ENCODE peak calls at places on chromosomes 11 and 22, in six cellular contexts. One of them, this sample, is unnamed.
A peak's percentile ranks its signal among the peaks of the same experiment; 100 is the strongest.

GRCh38 chr22:26581769-26582168 is 8.2 kb downstream of the TPST2 start:
- DNase-seq in astrocyte: no peak
- DNase-seq in tibial nerve: no peak
- DNase-seq in aorta: no peak
- DNase-seq in SJSA1: no peak
- DNase-seq in mucosa of descending colon: no peak
- DNase-seq in this sample: no peak

GRCh38 chr11:119919656-119920055 is 190.7 kb upstream of the NECTIN1 start:
- DNase-seq in mucosa of descending colon: no peak
- DNase-seq in aorta: no peak
- DNase-seq in astrocyte: no peak
- DNase-seq in SJSA1: no peak
- DNase-seq in tibial nerve: no peak
- DNase-seq in this sample: no peak

GRCh38 chr22:41197046-41197807 is 7.9 kb upstream of the L3MBTL2 start:
- DNase-seq in mucosa of descending colon: peak; percentile 89
- DNase-seq in aorta: peak; percentile 89
- DNase-seq in astrocyte: peak; percentile 16
- DNase-seq in SJSA1: peak; percentile 84
- DNase-seq in tibial nerve: peak; percentile 70
- DNase-seq in this sample: peak; percentile 81

GRCh38 chr11:84465040-84465439 is 1162.1 kb downstream of the DLG2 start:
- DNase-seq in SJSA1: no peak
- DNase-seq in tibial nerve: no peak
- DNase-seq in mucosa of descending colon: no peak
- DNase-seq in aorta: no peak
- DNase-seq in astrocyte: peak; percentile 14
- DNase-seq in this sample: no peak

GRCh38 chr11:2932850-2933251 is 3.6 kb upstream of the PHLDA2 start:
- DNase-seq in astrocyte: peak; percentile 50
- DNase-seq in aorta: peak; percentile 60
- DNase-seq in SJSA1: peak; percentile 73
- DNase-seq in mucosa of descending colon: no peak
- DNase-seq in tibial nerve: no peak
- DNase-seq in this sample: no peak

GRCh38 chr11:114079406-114080072 is 20.0 kb downstream of the ZBTB16 start:
- DNase-seq in mucosa of descending colon: no peak
- DNase-seq in aorta: peak; percentile 60
- DNase-seq in SJSA1: no peak
- DNase-seq in tibial nerve: no peak
- DNase-seq in astrocyte: no peak
- DNase-seq in this sample: no peak

GRCh38 chr11:112354364-112354763 is 93.7 kb upstream of the PLET1 start:
- DNase-seq in mucosa of descending colon: no peak
- DNase-seq in astrocyte: no peak
- DNase-seq in tibial nerve: no peak
- DNase-seq in aorta: no peak
- DNase-seq in SJSA1: no peak
- DNase-seq in this sample: no peak

GRCh38 chr11:109046284-109046992 is 375.6 kb upstream of the C11orf87 start:
- DNase-seq in astrocyte: no peak
- DNase-seq in SJSA1: no peak
- DNase-seq in tibial nerve: no peak
- DNase-seq in mucosa of descending colon: no peak
- DNase-seq in aorta: no peak
- DNase-seq in this sample: no peak

GRCh38 chr11:67275606-67276409 is 9.5 kb downstream of the GRK2 start:
- DNase-seq in astrocyte: no peak
- DNase-seq in tibial nerve: no peak
- DNase-seq in mucosa of descending colon: no peak
- DNase-seq in SJSA1: no peak
- DNase-seq in aorta: peak; percentile 44
- DNase-seq in this sample: no peak
- H3K4me1 ChIP-seq in astrocyte: peaks cover 10% of the 10 kb centered on the region
- H3K4me1 ChIP-seq in tibial nerve: no peaks in the 10 kb centered on the region
- H3K4me1 ChIP-seq in mucosa of descending colon: peaks cover 70% of the 10 kb centered on the region
- H3K4me1 ChIP-seq in SJSA1: peaks cover 54% of the 10 kb centered on the region
- H3K4me1 ChIP-seq in aorta: no peaks in the 10 kb centered on the region
- H3K4me1 ChIP-seq in this sample: no peaks in the 10 kb centered on the region

GRCh38 chr22:38750638-38751037 is 5.2 kb downstream of the SUN2 start:
- DNase-seq in aorta: no peak
- DNase-seq in mucosa of descending colon: no peak
- DNase-seq in tibial nerve: no peak
- DNase-seq in SJSA1: no peak
- DNase-seq in astrocyte: no peak
- DNase-seq in this sample: no peak
- H3K36me3 ChIP-seq in aorta: peaks cover 26% of the 10 kb centered on the region
- H3K36me3 ChIP-seq in mucosa of descending colon: peaks cover 13% of the 10 kb centered on the region
- H3K36me3 ChIP-seq in tibial nerve: peaks cover 7% of the 10 kb centered on the region
- H3K36me3 ChIP-seq in SJSA1: peaks cover 92% of the 10 kb centered on the region
- H3K36me3 ChIP-seq in astrocyte: peaks cover 19% of the 10 kb centered on the region
- H3K36me3 ChIP-seq in this sample: peaks cover 25% of the 10 kb centered on the region

DNA sequence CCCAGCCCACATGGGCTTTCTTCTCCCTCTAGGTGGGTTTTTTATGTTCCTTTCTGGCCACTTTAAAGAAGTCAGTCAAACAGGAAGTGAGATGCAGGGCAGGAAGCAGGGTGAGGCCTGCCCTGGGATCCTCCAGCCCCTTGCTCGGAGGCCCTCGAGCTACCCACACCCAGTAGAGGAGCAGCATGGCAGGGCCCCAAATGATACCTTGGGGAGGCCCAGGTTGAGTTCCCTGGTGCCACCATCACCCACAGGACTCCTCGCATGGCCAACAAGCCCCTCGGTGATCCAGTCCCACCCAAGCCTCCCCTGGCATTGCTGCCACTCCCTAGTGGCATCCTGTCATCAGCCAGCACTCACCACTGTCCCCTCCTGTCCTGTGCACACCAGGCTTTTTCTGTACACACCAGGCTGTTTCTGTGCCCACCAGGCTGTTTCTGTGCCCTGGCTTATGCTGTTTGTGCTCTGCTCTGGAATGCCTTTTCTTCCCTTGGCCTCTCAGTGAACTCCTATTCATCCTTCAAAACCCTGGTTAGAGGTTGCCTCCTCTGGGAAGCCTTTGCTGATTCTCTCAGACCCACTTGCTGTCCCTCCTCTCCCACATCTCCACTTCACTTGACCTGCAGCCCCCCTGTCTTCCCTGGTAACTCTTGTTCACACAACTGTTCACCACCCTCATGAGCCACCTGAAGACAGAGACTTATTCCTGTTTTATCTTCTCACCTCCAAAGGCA is 3.1 kb upstream of the PTGDR2 start:
- DNase-seq in tibial nerve: no peak
- DNase-seq in mucosa of descending colon: no peak
- DNase-seq in astrocyte: no peak
- DNase-seq in SJSA1: no peak
- DNase-seq in aorta: no peak
- DNase-seq in this sample: no peak
- H3K4me1 ChIP-seq in tibial nerve: no peaks in the 10 kb centered on the region
- H3K4me1 ChIP-seq in mucosa of descending colon: no peaks in the 10 kb centered on the region
- H3K4me1 ChIP-seq in astrocyte: peaks cover 6% of the 10 kb centered on the region
- H3K4me1 ChIP-seq in SJSA1: peaks cover 22% of the 10 kb centered on the region
- H3K4me1 ChIP-seq in aorta: no peaks in the 10 kb centered on the region
- H3K4me1 ChIP-seq in this sample: no peaks in the 10 kb centered on the region

GRCh38 chr11:12682288-12682687 is 8.1 kb downstream of the TEAD1 start:
- DNase-seq in astrocyte: no peak
- DNase-seq in aorta: no peak
- DNase-seq in SJSA1: no peak
- DNase-seq in tibial nerve: no peak
- DNase-seq in mucosa of descending colon: no peak
- DNase-seq in this sample: no peak
- H3K36me3 ChIP-seq in astrocyte: peaks cover 2% of the 10 kb centered on the region
- H3K36me3 ChIP-seq in aorta: no peaks in the 10 kb centered on the region
- H3K36me3 ChIP-seq in SJSA1: peaks cover 61% of the 10 kb centered on the region
- H3K36me3 ChIP-seq in tibial nerve: no peaks in the 10 kb centered on the region
- H3K36me3 ChIP-seq in mucosa of descending colon: no peaks in the 10 kb centered on the region
- H3K36me3 ChIP-seq in this sample: no peaks in the 10 kb centered on the region

GRCh38 chr11:44941286-44942021 is 9.2 kb downstream of the TP53I11 start:
- DNase-seq in mucosa of descending colon: no peak
- DNase-seq in SJSA1: no peak
- DNase-seq in astrocyte: no peak
- DNase-seq in tibial nerve: no peak
- DNase-seq in aorta: no peak
- DNase-seq in this sample: no peak
- H3K4me1 ChIP-seq in mucosa of descending colon: peaks cover 14% of the 10 kb centered on the region
- H3K4me1 ChIP-seq in SJSA1: no peaks in the 10 kb centered on the region
- H3K4me1 ChIP-seq in astrocyte: no peaks in the 10 kb centered on the region
- H3K4me1 ChIP-seq in tibial nerve: no peaks in the 10 kb centered on the region
- H3K4me1 ChIP-seq in aorta: no peaks in the 10 kb centered on the region
- H3K4me1 ChIP-seq in this sample: no peaks in the 10 kb centered on the region

DNA sequence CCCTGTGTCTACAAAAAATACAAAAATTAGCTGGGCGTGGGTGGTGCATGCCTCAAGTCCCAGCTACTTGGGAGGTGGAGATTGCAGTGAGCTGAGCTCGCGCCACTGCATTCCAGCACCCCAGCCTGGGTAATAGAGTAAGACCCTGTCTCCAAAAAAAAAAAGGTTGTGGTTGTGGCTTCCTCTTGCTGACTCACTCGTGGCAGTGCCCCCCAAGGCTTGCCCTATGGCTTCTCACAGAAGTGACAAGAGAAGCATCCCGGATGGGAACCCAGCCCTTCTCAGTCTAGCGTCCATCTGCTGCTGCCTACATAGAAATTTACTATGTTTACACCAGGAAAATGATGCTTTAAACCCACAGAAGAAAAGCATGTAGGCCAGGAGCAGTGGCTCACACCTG is 68.5 kb upstream of the PITPNB start:
- DNase-seq in SJSA1: peak; percentile 94
- DNase-seq in astrocyte: peak; percentile 92
- DNase-seq in aorta: no peak
- DNase-seq in mucosa of descending colon: no peak
- DNase-seq in tibial nerve: no peak
- DNase-seq in this sample: no peak
- H3K36me3 ChIP-seq in SJSA1: peaks cover 16% of the 10 kb centered on the region
- H3K36me3 ChIP-seq in astrocyte: no peaks in the 10 kb centered on the region
- H3K36me3 ChIP-seq in aorta: peaks cover 4% of the 10 kb centered on the region
- H3K36me3 ChIP-seq in mucosa of descending colon: no peaks in the 10 kb centered on the region
- H3K36me3 ChIP-seq in tibial nerve: no peaks in the 10 kb centered on the region
- H3K36me3 ChIP-seq in this sample: peaks cover 2% of the 10 kb centered on the region

This sample was measured in small intestine.